ENCODE peak calls at places on chromosomes 3 and 15, in six cellular contexts. L is AG09319, D is WERI-Rb-1, Z is GM06990, B is AG04450, O is foreskin keratinocyte. C is an unnamed sample.

GRCh38 chr3:189324538-189325138 is 152.9 kb downstream of the TPRG1 start:
- DNase-seq in Z (peak), L (no peak), O (peak), B (peak), D (no peak), C (peak)

GRCh38 chr3:38565339-38566214 is 69.4 kb downstream of the EXOG start:
- DNase-seq in O (no peak), Z (no peak), D (no peak), B (no peak), L (no peak), C (no peak)

GRCh38 chr3:179464296-179465092 is 13.2 kb upstream of the GNB4 start:
- DNase-seq in L (no peak), O (peak), B (no peak), Z (peak), D (no peak), C (peak)

GRCh38 chr3:46296826-46297225 is 54.6 kb downstream of the CCR3 start:
- DNase-seq in B (no peak), O (no peak), Z (no peak), D (no peak), L (no peak), C (no peak)

GRCh38 chr3:119181765-119182164 is 8.4 kb downstream of the UPK1B start:
- DNase-seq in D (no peak), B (no peak), O (peak), Z (no peak), L (no peak), C (no peak)

GRCh38 chr3:29153811-29154210 is 127.1 kb upstream of the RBMS3 start:
- DNase-seq in Z (peak), O (no peak), D (no peak), L (no peak), B (no peak), C (no peak)

GRCh38 chr3:13192471-13193213 is 119.4 kb upstream of the IQSEC1 start:
- DNase-seq in D (peak), B (no peak), L (no peak), Z (no peak), O (no peak), C (no peak)

GRCh38 chr3:126488205-126488604 is 12.5 kb upstream of the ZXDC start:
- DNase-seq in O (no peak), L (no peak), D (no peak), Z (no peak), B (no peak), C (no peak)

GRCh38 chr3:124282751-124283643 is 291.1 kb upstream of the ROPN1 start:
- DNase-seq in O (no peak), D (no peak), B (no peak), Z (no peak), L (no peak), C (no peak)

GRCh38 chr3:16836505-16837237 is 48.1 kb upstream of the PLCL2 start:
- DNase-seq in D (no peak), O (no peak), B (no peak), L (no peak), Z (no peak), C (no peak)

GRCh38 chr3:39183231-39184080 is 8.9 kb downstream of the XIRP1 start:
- DNase-seq in O (no peak), L (no peak), B (no peak), D (peak), Z (no peak), C (no peak)

GRCh38 chr15:90917569-90917968 is 14.5 kb downstream of the MAN2A2 start:
- DNase-seq in D (no peak), O (no peak), Z (no peak), L (no peak), B (no peak), C (no peak)

GRCh38 chr3:9778518-9779129 is 8.9 kb upstream of the CAMK1 start:
- DNase-seq in Z (no peak), B (no peak), O (no peak), L (no peak), D (no peak), C (no peak)

GRCh38 chr15:60591491-60592385 is 112.8 kb upstream of the ICE2 start:
- DNase-seq in D (no peak), Z (peak), L (no peak), B (no peak), O (no peak), C (peak)

GRCh38 chr15:65666257-65666656 is 44.5 kb downstream of the SLC24A1 start:
- DNase-seq in Z (no peak), O (peak), L (no peak), B (peak), D (no peak), C (no peak)

GRCh38 chr3:163548005-163548404 is 1530.3 kb downstream of the SI start:
- DNase-seq in O (no peak), D (no peak), Z (no peak), L (no peak), B (no peak), C (no peak)

GRCh38 chr15:85756411-85757072 is 38.2 kb downstream of the KLHL25 start:
- DNase-seq in Z (no peak), D (no peak), B (no peak), L (no peak), O (no peak), C (no peak)

GRCh38 chr3:134044459-134044858 is 14.7 kb upstream of the SLCO2A1 start:
- DNase-seq in L (no peak), Z (no peak), O (no peak), B (no peak), D (no peak), C (no peak)

GRCh38 chr3:25355034-25355898 is 72.8 kb upstream of the RARB start:
- DNase-seq in O (no peak), B (no peak), Z (no peak), D (no peak), L (no peak), C (no peak)

GRCh38 chr3:127383656-127384179 is 95.9 kb upstream of the PRR20G start:
- DNase-seq in B (no peak), O (no peak), D (no peak), L (no peak), Z (no peak), C (no peak)

GRCh38 chr3:55555866-55556621 is 68.9 kb upstream of the WNT5A start:
- DNase-seq in Z (no peak), D (no peak), B (no peak), O (no peak), L (no peak), C (no peak)

GRCh38 chr3:139846729-139847128 is 88.3 kb upstream of the CLSTN2 start:
- DNase-seq in Z (no peak), L (no peak), O (no peak), B (no peak), D (no peak), C (no peak)

GRCh38 chr3:42731476-42732195 is 29.0 kb upstream of the HHATL start:
- DNase-seq in B (no peak), L (no peak), D (no peak), O (no peak), Z (no peak), C (no peak)

GRCh38 chr3:114178770-114179368 is at the start of gene DRD3:
- DNase-seq in D (no peak), O (peak), Z (no peak), L (no peak), B (peak), C (no peak)

GRCh38 chr15:42984534-42985034 is 64.0 kb upstream of the TTBK2 start:
- DNase-seq in O (no peak), L (no peak), B (no peak), Z (no peak), D (no peak), C (no peak)

DNA sequence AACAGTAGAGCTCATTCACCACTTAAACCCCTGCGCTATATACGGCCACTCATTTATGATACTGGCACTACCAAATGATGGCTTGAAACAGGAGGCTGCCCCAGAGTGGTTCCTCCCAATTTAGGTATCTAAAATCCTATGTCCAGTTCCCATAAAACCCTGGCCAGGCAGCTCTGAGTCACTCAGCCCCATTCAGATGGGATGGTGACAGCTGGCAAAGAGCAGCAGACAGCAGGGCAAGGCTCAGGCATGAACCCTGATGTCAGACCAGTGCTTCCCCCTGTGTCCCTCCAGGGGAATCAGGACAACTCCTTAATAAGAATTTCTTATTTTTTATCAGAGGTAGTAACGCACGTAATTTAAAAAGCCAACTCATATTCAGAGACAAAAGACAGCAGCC is 77.2 kb upstream of the RNU6-1 start:
- DNase-seq in B (no peak), Z (no peak), D (peak), O (no peak), L (no peak), C (no peak)
- TF ChIP-seq CTCF in B (no peak), Z (no peak), D (peak), O (no peak), L (no peak), C (no peak)

GRCh38 chr15:41115088-41115651 is 910 bp downstream of the INO80 start:
- DNase-seq in O (peak), B (peak), D (no peak), L (peak), Z (peak), C (peak)
- TF ChIP-seq CTCF in O (peak), B (peak), D (no peak), L (peak), Z (no peak), C (no peak)

GRCh38 chr3:195011231-195011834 is 259.6 kb downstream of the XXYLT1 start:
- DNase-seq in D (no peak), B (no peak), L (no peak), Z (no peak), O (no peak), C (no peak)
- TF ChIP-seq CTCF in D (no peak), B (no peak), L (no peak), Z (no peak), O (no peak), C (no peak)

GRCh38 chr15:64092864-64093626 is 593 bp downstream of the CIAO2A start:
- DNase-seq in L (no peak), B (no peak), D (peak), Z (no peak), O (peak), C (peak)
- TF ChIP-seq CTCF in L (no peak), B (no peak), D (peak), Z (peak), O (peak), C (peak)

DNA sequence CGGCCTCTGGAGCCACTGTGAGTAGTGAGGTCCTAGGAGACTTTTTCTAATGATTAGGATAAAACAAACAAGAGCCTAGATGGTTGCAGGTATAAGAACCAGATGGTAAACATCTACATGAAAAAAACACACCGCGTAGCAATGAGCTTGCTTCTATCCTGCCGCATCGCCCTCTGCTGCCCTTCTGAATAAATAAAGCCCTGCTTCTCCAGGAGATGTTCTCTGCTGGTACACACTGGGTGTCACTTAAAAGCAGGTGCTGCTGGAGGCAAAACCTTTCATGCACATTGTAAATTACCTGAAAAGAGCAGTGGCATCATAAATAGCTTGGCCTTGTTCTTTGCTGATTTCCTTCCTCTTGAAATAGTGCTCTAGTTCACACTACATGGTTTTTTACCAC is 164.4 kb upstream of the TOPAZ1 start:
- DNase-seq in Z (no peak), O (no peak), D (no peak), L (no peak), B (no peak), C (no peak)
- TF ChIP-seq CTCF in Z (no peak), O (peak), D (peak), L (peak), B (no peak), C (no peak)

GRCh38 chr3:17912011-17912760 is 169.8 kb upstream of the TBC1D5 start:
- DNase-seq in D (no peak), B (no peak), L (no peak), O (no peak), Z (no peak), C (no peak)
- TF ChIP-seq CTCF in D (no peak), B (no peak), L (no peak), O (no peak), Z (no peak), C (no peak)

DNA sequence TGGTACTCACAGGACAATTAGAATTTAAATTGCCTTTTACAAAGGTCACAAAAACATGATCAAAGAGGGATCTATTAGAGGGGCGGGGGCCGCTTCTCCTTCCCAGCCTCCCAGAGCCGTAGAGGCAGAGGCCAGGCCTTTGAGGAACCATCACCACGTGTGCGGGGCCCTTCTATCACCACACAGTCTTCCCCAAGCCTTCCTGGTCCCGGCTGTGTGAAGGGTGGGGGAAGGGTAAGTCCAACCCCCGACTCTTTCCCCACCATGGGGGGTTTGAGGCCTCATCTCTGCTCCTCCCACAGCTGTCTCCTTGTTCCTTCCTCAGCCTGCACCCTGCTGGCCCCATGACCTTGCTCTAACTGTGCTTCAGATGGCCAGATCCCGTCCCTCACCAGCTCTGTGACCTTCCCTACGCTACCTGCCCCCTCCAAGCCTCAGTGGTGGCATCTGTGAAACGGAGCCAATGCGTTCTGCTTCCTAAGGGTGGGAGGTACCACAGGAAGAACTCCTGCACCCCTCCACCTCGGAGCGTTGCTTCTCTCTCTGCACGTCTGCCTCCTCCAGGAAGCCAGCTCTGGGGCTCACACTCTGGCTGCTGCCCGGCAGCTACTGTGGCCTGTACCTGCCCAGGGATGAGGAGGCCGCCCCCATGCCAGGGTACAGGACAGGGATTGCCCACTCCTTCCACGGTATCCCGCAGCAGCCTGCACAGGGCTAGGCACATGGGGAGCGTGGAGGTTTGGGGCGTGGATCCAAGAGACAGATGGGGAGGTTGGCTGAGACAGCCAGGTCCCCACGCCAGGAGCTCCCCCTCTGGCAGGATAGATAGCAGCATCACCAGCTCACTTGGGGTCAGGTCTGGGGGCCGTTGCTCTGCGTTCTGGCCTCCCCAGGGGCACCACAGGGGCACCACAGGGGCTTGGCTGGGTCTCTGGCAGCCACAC is 83.8 kb downstream of the LINGO1 start:
- DNase-seq in L (no peak), D (no peak), B (no peak), O (no peak), Z (no peak), C (no peak)
- TF ChIP-seq CTCF in L (no peak), D (peak), B (no peak), O (no peak), Z (peak), C (peak)

DNA sequence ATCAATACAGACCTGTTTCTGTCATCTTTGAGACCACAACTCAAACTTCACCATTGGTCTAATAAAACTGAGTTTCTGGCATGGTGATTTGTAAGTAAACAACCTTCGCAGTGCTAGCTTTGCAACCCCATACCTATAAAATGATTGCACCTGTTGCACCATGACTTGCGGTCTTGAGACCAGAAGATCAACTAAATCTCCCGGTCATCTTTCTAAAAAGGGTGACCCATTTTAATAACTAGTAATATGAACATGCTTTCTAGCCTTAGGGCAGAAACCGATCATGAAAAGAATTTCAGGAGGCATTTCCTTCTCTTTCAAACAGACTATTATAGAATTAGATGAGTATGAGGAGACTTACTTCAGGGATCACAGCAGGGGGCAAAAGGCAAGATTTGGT is 151.9 kb upstream of the ZNF385D start:
- DNase-seq in Z (no peak), D (no peak), B (no peak), O (no peak), L (no peak), C (no peak)
- TF ChIP-seq CTCF in Z (no peak), D (no peak), B (no peak), O (no peak), L (no peak), C (no peak)

C was measured in GM13976.